ENCODE peak calls at places on chromosomes 1 and 21, in nine cellular contexts. N, J, Z, K, O, U, D, H and W are unnamed samples.

GRCh38 chr1:237672748-237673147 is 218.0 kb downstream of the ZP4 start:
- DNase-seq in N (no peak), J (no peak), Z (no peak), K (no peak), O (no peak), U (peak; percentile 0), D (no peak), H (peak; percentile 43), W (no peak)

GRCh38 chr1:230643887-230644286 is 1.6 kb downstream of the COG2 start:
- DNase-seq in N (no peak), J (no peak), Z (no peak), K (no peak), O (no peak), U (no peak), D (no peak), H (peak; percentile 35), W (no peak)

GRCh38 chr1:161172776-161173376 is 4.4 kb downstream of the B4GALT3 start:
- DNase-seq in N (no peak), J (peak; percentile 97), Z (no peak), K (peak; percentile 75), O (no peak), U (no peak), D (no peak), H (no peak), W (no peak)

GRCh38 chr1:8471451-8471850 is 153.5 kb downstream of the SLC45A1 start:
- DNase-seq in N (no peak), J (no peak), Z (no peak), K (no peak), O (no peak), U (no peak), D (no peak), H (no peak), W (no peak)

GRCh38 chr1:202806845-202807366 is 1.3 kb downstream of the KDM5B start:
- DNase-seq in N (no peak), J (no peak), Z (peak; percentile 27), K (no peak), O (peak; percentile 0), U (peak; percentile 50), D (peak; percentile 75), H (no peak), W (no peak)

GRCh38 chr1:208120426-208120790 is 123.8 kb downstream of the PLXNA2 start:
- DNase-seq in N (no peak), J (no peak), Z (no peak), K (no peak), O (no peak), U (no peak), D (no peak), H (no peak), W (no peak)

GRCh38 chr1:217090073-217090911 is 367.1 kb upstream of the ESRRG start:
- DNase-seq in N (no peak), J (no peak), Z (no peak), K (no peak), O (no peak), U (no peak), D (no peak), H (no peak), W (no peak)

GRCh38 chr1:204975568-204976235 is 67.3 kb upstream of the CNTN2 start:
- DNase-seq in N (peak; percentile 71), J (peak; percentile 36), Z (peak; percentile 83), K (no peak), O (no peak), U (peak; percentile 70), D (no peak), H (peak; percentile 23), W (no peak)

GRCh38 chr21:38852708-38853107 is 47.0 kb downstream of the ETS2 start:
- DNase-seq in N (no peak), J (no peak), Z (no peak), K (no peak), O (no peak), U (no peak), D (no peak), H (no peak), W (no peak)

GRCh38 chr1:99756598-99756997 is 9.8 kb downstream of the FRRS1 start:
- DNase-seq in N (no peak), J (peak; percentile 32), Z (no peak), K (peak; percentile 43), O (no peak), U (no peak), D (no peak), H (peak; percentile 99), W (no peak)

GRCh38 chr1:17212487-17213121 is 7.7 kb downstream of the PADI1 start:
- DNase-seq in N (no peak), J (peak; percentile 78), Z (no peak), K (peak; percentile 43), O (peak; percentile 23), U (peak; percentile 91), D (peak; percentile 44), H (peak; percentile 64), W (no peak)

GRCh38 chr1:118979754-118980270 is 8.3 kb downstream of the TBX15 start:
- DNase-seq in N (no peak), J (no peak), Z (no peak), K (no peak), O (no peak), U (no peak), D (no peak), H (no peak), W (no peak)

GRCh38 chr1:2561898-2562895 is 6.0 kb downstream of the TNFRSF14 start:
- DNase-seq in N (no peak), J (no peak), Z (no peak), K (no peak), O (no peak), U (no peak), D (no peak), H (no peak), W (no peak)

GRCh38 chr1:50346621-50347020 is 76.6 kb downstream of the DMRTA2 start:
- DNase-seq in N (no peak), J (no peak), Z (no peak), K (no peak), O (no peak), U (no peak), D (no peak), H (no peak), W (no peak)

GRCh38 chr1:212760126-212760823 is 31.3 kb downstream of the NSL1 start:
- DNase-seq in N (no peak), J (no peak), Z (no peak), K (no peak), O (no peak), U (peak; percentile 52), D (no peak), H (no peak), W (no peak)

GRCh38 chr1:242735323-242735722 is 210.8 kb upstream of the PLD5 start:
- DNase-seq in N (no peak), J (no peak), Z (no peak), K (no peak), O (no peak), U (no peak), D (no peak), H (no peak), W (no peak)

GRCh38 chr1:226626577-226626956 is 78.0 kb downstream of the STUM start:
- DNase-seq in N (peak; percentile 71), J (peak; percentile 48), Z (peak; percentile 77), K (no peak), O (peak; percentile 50), U (peak; percentile 79), D (peak; percentile 87), H (peak; percentile 25), W (peak; percentile 81)

GRCh38 chr1:151790940-151791651 is 796 bp upstream of the TDRKH start:
- DNase-seq in N (peak; percentile 75), J (no peak), Z (peak; percentile 9), K (no peak), O (no peak), U (no peak), D (no peak), H (no peak), W (no peak)

GRCh38 chr21:43303240-43304178 is 123.4 kb downstream of the SIK1 start:
- DNase-seq in N (no peak), J (no peak), Z (no peak), K (no peak), O (no peak), U (no peak), D (peak; percentile 66), H (no peak), W (no peak)

GRCh38 chr1:217747156-217747769 is 116.1 kb downstream of the SPATA17 start:
- DNase-seq in N (no peak), J (peak; percentile 4), Z (no peak), K (peak; percentile 17), O (no peak), U (peak; percentile 46), D (no peak), H (peak; percentile 63), W (no peak)

GRCh38 chr1:96076589-96076988 is 645.0 kb upstream of the PTBP2 start:
- DNase-seq in N (no peak), J (peak; percentile 1), Z (no peak), K (no peak), O (no peak), U (no peak), D (no peak), H (no peak), W (no peak)

GRCh38 chr1:5745776-5746610 is 246.2 kb downstream of the NPHP4 start:
- DNase-seq in N (peak; percentile 61), J (peak; percentile 14), Z (peak; percentile 85), K (peak; percentile 3), O (peak; percentile 5), U (peak; percentile 84), D (no peak), H (peak; percentile 29), W (no peak)

GRCh38 chr1:192474080-192474683 is 101.4 kb upstream of the RGS1 start:
- DNase-seq in N (no peak), J (no peak), Z (peak; percentile 33), K (no peak), O (no peak), U (peak; percentile 72), D (no peak), H (peak; percentile 20), W (no peak)

GRCh38 chr1:48556161-48556850 is 84.3 kb upstream of the SPATA6 start:
- DNase-seq in N (no peak), J (no peak), Z (no peak), K (no peak), O (no peak), U (no peak), D (no peak), H (no peak), W (no peak)

GRCh38 chr1:111406325-111406768 is 21.2 kb downstream of the OVGP1 start:
- DNase-seq in N (no peak), J (no peak), Z (no peak), K (no peak), O (no peak), U (no peak), D (no peak), H (peak; percentile 8), W (no peak)

GRCh38 chr1:91611498-91611917 is 110.9 kb downstream of the CDC7 start:
- DNase-seq in N (no peak), J (no peak), Z (no peak), K (no peak), O (no peak), U (no peak), D (no peak), H (no peak), W (no peak)

GRCh38 chr21:34878501-34878900 is 170.6 kb downstream of the RUNX1 start:
- DNase-seq in N (no peak), J (no peak), Z (no peak), K (no peak), O (no peak), U (no peak), D (no peak), H (peak; percentile 72), W (no peak)

GRCh38 chr1:24526045-24526444 is 23.4 kb downstream of the RCAN3 start:
- DNase-seq in N (no peak), J (no peak), Z (no peak), K (no peak), O (no peak), U (no peak), D (no peak), H (no peak), W (no peak)